ENCODE peak calls at places on chromosome 5, in eight cellular contexts. R is NCI-H2081, D is T-helper 22 cell, O is NCI-H1105, E is mesendoderm, N is GM12864, K is cardiac muscle cell, P is spleen. H is an unnamed sample.

GRCh38 chr5:168943999-168944398 is 356.9 kb downstream of the SLIT3 start:
- DNase-seq in D (no peak), E (peak), P (no peak), K (peak), R (no peak), N (no peak), O (no peak), H (no peak)

GRCh38 chr5:180605554-180606214 is 14.4 kb upstream of the SCGB3A1 start:
- DNase-seq in R (peak), K (peak), P (peak), N (peak), D (peak), O (no peak), E (peak), H (peak)

GRCh38 chr5:78008356-78008967 is 232.3 kb upstream of the TBCA start:
- DNase-seq in O (peak), E (peak), R (peak), P (no peak), K (peak), D (no peak), N (peak), H (peak)

GRCh38 chr5:151086905-151087360 is 6.1 kb upstream of the TNIP1 start:
- DNase-seq in K (no peak), P (peak), N (no peak), D (peak), R (no peak), E (no peak), O (no peak), H (no peak)

GRCh38 chr5:68315679-68316271 is 100.2 kb downstream of the PIK3R1 start:
- DNase-seq in D (peak), N (no peak), P (peak), K (no peak), O (no peak), R (no peak), E (no peak), H (peak)

GRCh38 chr5:60410427-60410826 is 289.5 kb downstream of the DEPDC1B start:
- DNase-seq in K (no peak), P (no peak), E (no peak), D (no peak), N (no peak), R (no peak), O (no peak), H (no peak)

GRCh38 chr5:35063386-35063785 is 15.6 kb upstream of the AGXT2 start:
- DNase-seq in D (no peak), P (no peak), O (no peak), R (no peak), K (no peak), E (no peak), N (no peak), H (peak)

GRCh38 chr5:6574537-6574936 is 58.3 kb downstream of the NSUN2 start:
- DNase-seq in E (no peak), N (no peak), O (no peak), P (no peak), R (no peak), D (no peak), K (no peak), H (no peak)

GRCh38 chr5:52668544-52669185 is 119.1 kb upstream of the ITGA1 start:
- DNase-seq in P (peak), E (no peak), R (no peak), K (no peak), N (no peak), O (no peak), D (no peak), H (no peak)

GRCh38 chr5:14105717-14106435 is 37.3 kb upstream of the TRIO start:
- DNase-seq in P (no peak), D (no peak), O (peak), N (no peak), E (peak), K (peak), R (no peak), H (no peak)

GRCh38 chr5:87877023-87877422 is 391.6 kb downstream of the TMEM161B start:
- DNase-seq in K (no peak), N (no peak), P (no peak), O (no peak), R (no peak), E (no peak), D (no peak), H (no peak)

GRCh38 chr5:116272281-116272941 is 187.6 kb downstream of the COMMD10 start:
- DNase-seq in R (no peak), E (peak), N (no peak), P (no peak), D (no peak), K (peak), O (no peak), H (no peak)

GRCh38 chr5:51661646-51662265 is 278.5 kb downstream of the ISL1 start:
- DNase-seq in O (no peak), N (no peak), K (no peak), D (no peak), P (no peak), R (no peak), E (no peak), H (no peak)

GRCh38 chr5:2487152-2487763 is 264.2 kb downstream of the IRX2 start:
- DNase-seq in P (no peak), K (no peak), N (no peak), R (no peak), O (no peak), E (no peak), D (no peak), H (no peak)

GRCh38 chr5:6222899-6223298 is 155.4 kb downstream of the MED10 start:
- DNase-seq in E (no peak), P (no peak), N (no peak), R (no peak), O (no peak), D (no peak), K (no peak), H (no peak)

GRCh38 chr5:40622463-40623252 is 57.1 kb upstream of the PTGER4 start:
- DNase-seq in E (peak), R (no peak), K (no peak), P (no peak), D (no peak), N (no peak), O (no peak), H (no peak)

GRCh38 chr5:111469293-111469896 is 42.9 kb downstream of the STARD4 start:
- DNase-seq in N (no peak), D (no peak), O (no peak), E (no peak), R (no peak), K (no peak), P (no peak), H (no peak)

GRCh38 chr5:154179846-154180710 is 10.5 kb upstream of the GALNT10 start:
- DNase-seq in P (no peak), R (peak), E (peak), K (peak), O (peak), D (no peak), N (peak), H (peak)

GRCh38 chr5:147643142-147643541 is 133.3 kb upstream of the DPYSL3 start:
- DNase-seq in E (no peak), K (no peak), P (no peak), N (no peak), O (no peak), R (no peak), D (no peak), H (no peak)

GRCh38 chr5:135269828-135270545 is 129.0 kb downstream of the MACROH2A1 start:
- DNase-seq in K (no peak), O (no peak), D (no peak), E (no peak), P (no peak), N (no peak), R (no peak), H (no peak)

GRCh38 chr5:143592648-143593047 is 189.2 kb upstream of the NR3C1 start:
- DNase-seq in O (no peak), N (peak), P (no peak), D (no peak), K (peak), E (no peak), R (no peak), H (no peak)

GRCh38 chr5:150055707-150056443 is 30.5 kb downstream of the CSF1R start:
- DNase-seq in O (no peak), D (no peak), E (no peak), K (no peak), R (no peak), P (no peak), N (no peak), H (no peak)

GRCh38 chr5:95959051-95959963 is 2.3 kb downstream of the ELL2 start:
- DNase-seq in E (no peak), K (no peak), P (no peak), N (no peak), O (no peak), R (no peak), D (no peak), H (no peak)

GRCh38 chr5:180001136-180001535 is 70.4 kb downstream of the RNF130 start:
- DNase-seq in O (no peak), P (no peak), K (no peak), D (no peak), R (no peak), N (no peak), E (no peak), H (no peak)

GRCh38 chr5:109486200-109486804 is 76.5 kb upstream of the PJA2 start:
- DNase-seq in P (no peak), E (no peak), N (no peak), O (no peak), K (peak), R (no peak), D (no peak), H (no peak)

GRCh38 chr5:179879690-179880010 is 21.0 kb upstream of the MRNIP start:
- DNase-seq in N (no peak), E (no peak), R (no peak), K (no peak), O (no peak), D (no peak), P (peak), H (no peak)

GRCh38 chr5:113153512-113154097 is 177.0 kb downstream of the DCP2 start:
- DNase-seq in O (no peak), P (no peak), D (no peak), N (no peak), E (no peak), R (no peak), K (no peak), H (no peak)

GRCh38 chr5:144203750-144204596 is 33.3 kb downstream of the KCTD16 start:
- DNase-seq in K (peak), O (peak), N (no peak), E (peak), D (no peak), R (peak), P (no peak), H (peak)

GRCh38 chr5:173420108-173420507 is 91.9 kb upstream of the STC2 start:
- DNase-seq in K (no peak), O (no peak), N (no peak), R (no peak), D (no peak), E (no peak), P (no peak), H (no peak)

GRCh38 chr5:135851907-135852805 is 17.7 kb downstream of the SLC25A48 start:
- DNase-seq in E (no peak), D (no peak), K (no peak), P (no peak), O (no peak), N (no peak), R (no peak), H (no peak)

H was measured in HuH-7.